ENCODE peak calls at places on chromosome 19, in four cellular contexts. B, A, Z and G are unnamed samples.

GRCh38 chr19:4896372-4896771 is 6.3 kb downstream of the ARRDC5 start:
- DNase-seq in A (no peak), B (no peak), Z (no peak), G (no peak)

GRCh38 chr19:43464089-43464775 is 1.2 kb downstream of the LYPD3 start:
- DNase-seq in A (peak; percentile 88), Z (no peak), B (no peak), G (peak; percentile 8)

GRCh38 chr19:2949939-2950285 is 5.1 kb upstream of the ZNF77 start:
- DNase-seq in A (no peak), Z (no peak), B (peak; percentile 62), G (no peak)

GRCh38 chr19:40033989-40034560 is 22.0 kb downstream of the ZNF780B start:
- DNase-seq in B (no peak), A (no peak), Z (no peak), G (no peak)

GRCh38 chr19:8148410-8149231 is 771 bp downstream of the FBN3 start:
- DNase-seq in A (peak; percentile 87), Z (no peak), B (no peak), G (peak; percentile 84)

GRCh38 chr19:8149261-8150094 is at the start of gene FBN3:
- DNase-seq in B (no peak), Z (no peak), A (peak; percentile 80), G (no peak)

GRCh38 chr19:52959613-52960295 is 2.9 kb downstream of the ZNF816 start:
- DNase-seq in A (no peak), B (no peak), Z (no peak), G (no peak)

GRCh38 chr19:6890421-6890913 is 3.1 kb downstream of the ADGRE1 start:
- DNase-seq in A (no peak), B (no peak), Z (no peak), G (no peak)

GRCh38 chr19:41914191-41914834 is 13.9 kb downstream of the ERFL start:
- DNase-seq in B (no peak), A (no peak), Z (no peak), G (no peak)
- H3K27me3 ChIP-seq in B (peaks cover 10% of the 10 kb centered on the region), A (peaks cover 97% of the 10 kb centered on the region), Z (peaks cover 4% of the 10 kb centered on the region), G (peaks cover 87% of the 10 kb centered on the region)

GRCh38 chr19:55253842-55254624 is 4.8 kb downstream of the PPP6R1 start:
- DNase-seq in Z (peak; percentile 77), B (no peak), A (no peak), G (no peak)
- TF ChIP-seq SUZ12 in Z (no peak), B (no peak), A (no peak), G (no peak)

GRCh38 chr19:21588202-21588601 is 82.8 kb downstream of the ZNF429 start:
- DNase-seq in A (no peak), B (no peak), Z (no peak), G (no peak)

GRCh38 chr19:21585491-21585890 is 80.1 kb downstream of the ZNF429 start:
- DNase-seq in A (no peak), Z (no peak), B (no peak), G (no peak)

GRCh38 chr19:21586341-21587116 is 81.1 kb downstream of the ZNF429 start:
- DNase-seq in Z (no peak), A (peak; percentile 72), B (no peak), G (no peak)

GRCh38 chr19:21587549-21587948 is 82.1 kb downstream of the ZNF429 start:
- DNase-seq in B (no peak), Z (no peak), A (no peak), G (no peak)

DNA sequence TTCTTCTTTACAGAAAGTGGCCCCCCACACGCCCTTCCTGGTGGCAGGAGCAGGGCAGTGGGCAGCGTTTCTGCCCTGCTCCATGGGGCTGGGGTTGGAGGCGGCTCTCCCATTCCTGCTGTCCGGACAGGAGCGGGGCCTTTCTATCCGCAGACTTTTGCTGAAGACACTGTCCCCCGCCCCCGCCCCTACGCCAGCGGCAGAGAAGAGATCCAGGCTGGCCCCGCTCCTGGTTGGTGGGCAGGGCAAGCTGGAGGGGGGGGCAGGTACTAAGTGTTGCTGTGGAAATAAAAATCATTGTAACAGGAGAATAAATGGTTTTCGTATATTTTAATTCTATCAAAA is 81.7 kb downstream of the ZNF429 start:
- DNase-seq in Z (no peak), B (no peak), A (no peak), G (no peak)
- H3K9ac ChIP-seq in Z (no peak overlapping the region), B (no peak overlapping the region), A (no peak overlapping the region), G (peak overlapping the region; percentile 79)

GRCh38 chr19:18798384-18799352 is 7.6 kb upstream of the COMP start:
- DNase-seq in A (no peak), Z (no peak), B (peak; percentile 75), G (no peak)
- H3K27me3 ChIP-seq in A (peaks cover 48% of the 10 kb centered on the region), Z (peaks cover 3% of the 10 kb centered on the region), B (peaks cover 2% of the 10 kb centered on the region), G (peaks cover 41% of the 10 kb centered on the region)

DNA sequence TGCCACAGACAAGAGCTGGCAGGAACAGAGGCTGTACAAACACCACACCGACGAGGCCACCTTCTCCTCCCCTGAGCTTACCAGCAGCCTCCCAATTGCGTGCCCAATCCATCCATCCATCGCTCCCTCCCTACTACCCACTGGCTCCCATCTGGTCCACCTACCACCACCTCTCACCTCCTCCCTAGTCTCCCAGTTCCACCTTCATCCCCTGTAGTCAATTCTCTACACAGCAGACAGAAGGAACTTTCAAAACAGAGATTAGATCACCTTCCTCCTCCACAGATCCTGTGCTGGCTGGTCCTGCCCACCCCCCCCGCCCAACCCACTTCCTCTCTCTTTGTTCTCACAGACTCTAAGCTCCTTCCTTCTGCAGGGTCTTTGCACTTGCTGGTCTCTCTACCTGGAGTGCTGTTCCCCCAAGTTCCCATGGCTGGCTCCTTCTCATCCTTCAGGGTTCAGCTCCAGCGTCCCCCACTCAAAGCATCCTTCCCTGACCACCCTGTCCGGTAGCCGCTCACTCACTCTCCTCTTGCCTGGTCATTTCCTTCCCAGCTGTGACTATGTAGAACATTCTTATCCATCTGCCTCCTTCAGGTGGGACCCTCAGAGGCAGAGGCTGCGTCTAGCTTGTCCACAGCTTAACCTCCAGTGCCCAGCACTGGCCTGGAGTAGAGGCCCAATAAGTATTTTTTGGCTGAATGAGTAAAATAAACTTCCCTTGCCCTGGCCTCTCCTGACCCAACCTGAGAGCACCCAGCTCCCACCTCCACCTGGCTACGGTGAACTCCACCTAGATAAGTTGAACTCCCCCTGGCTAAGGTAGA is 23.0 kb downstream of the PIN1 start:
- DNase-seq in Z (no peak), B (no peak), A (no peak), G (no peak)
- TF ChIP-seq SUZ12 in Z (no peak), B (no peak), A (no peak), G (no peak)

GRCh38 chr19:16325671-16326400 is 1.2 kb downstream of the KLF2 start:
- DNase-seq in Z (no peak), B (no peak), A (peak; percentile 87), G (no peak)
- H3K9ac ChIP-seq in Z (peak overlapping the region; percentile 45), B (no peak overlapping the region), A (no peak overlapping the region), G (peak overlapping the region; percentile 80)